ENCODE peak calls at places on chromosomes 11 and 22, in nine cellular contexts. Z is RWPE1; V is iris pigment epithelial cell; T is activated CD4-positive, alpha-beta T cell treated with anti-CD3 and anti-CD28 coated beads, Interleukin-2, amount 50 U/mL, for 24 hours; F is activated effector memory CD4-positive, alpha-beta T cell treated with Interleukin-2 at 50 U/mL for 16 hours; Q is mammary epithelial cell; Y is adipocyte; G is foreskin keratinocyte; M is NCI-H1930. P is an unnamed sample.

GRCh38 chr11:46686886-46687810 is 13.3 kb downstream of the ARHGAP1 start:
- DNase-seq in Z (peak; percentile 84), V (peak; percentile 84), T (no peak), F (no peak), Q (peak; percentile 97), Y (no peak), G (peak; percentile 98), M (no peak), P (peak; percentile 99)

GRCh38 chr11:9017773-9018172 is 14.0 kb upstream of the NRIP3 start:
- DNase-seq in Z (no peak), V (no peak), T (no peak), F (no peak), Q (no peak), Y (no peak), G (no peak), M (no peak), P (no peak)

GRCh38 chr11:117259417-117259816 is 26.9 kb downstream of the RNF214 start:
- DNase-seq in Z (no peak), V (peak; percentile 83), T (no peak), F (no peak), Q (peak; percentile 40), Y (no peak), G (peak; percentile 33), M (no peak), P (peak; percentile 9)

GRCh38 chr11:36417154-36417553 is 92.9 kb downstream of the TRAF6 start:
- DNase-seq in Z (no peak), V (no peak), T (no peak), F (no peak), Q (no peak), Y (no peak), G (no peak), M (no peak), P (no peak)

GRCh38 chr22:37623075-37624016 is 14.7 kb downstream of the GGA1 start:
- DNase-seq in Z (peak; percentile 54), V (no peak), T (peak; percentile 65), F (peak; percentile 63), Q (no peak), Y (peak; percentile 81), G (no peak), M (peak; percentile 37), P (peak; percentile 49)

GRCh38 chr22:19847345-19847632 is 7.4 kb downstream of the GNB1L start:
- DNase-seq in Z (no peak), V (no peak), T (no peak), F (no peak), Q (no peak), Y (no peak), G (no peak), M (no peak), P (no peak)

GRCh38 chr22:46796566-46797195 is 34.2 kb downstream of the TBC1D22A start:
- DNase-seq in Z (no peak), V (no peak), T (no peak), F (no peak), Q (no peak), Y (no peak), G (no peak), M (no peak), P (no peak)

GRCh38 chr11:17076517-17077239 is 789 bp downstream of the RPS13 start:
- DNase-seq in Z (no peak), V (peak; percentile 26), T (no peak), F (no peak), Q (no peak), Y (peak; percentile 23), G (peak; percentile 4), M (no peak), P (peak; percentile 24)

GRCh38 chr11:61516675-61517516 is 8.3 kb downstream of the LRRC10B start:
- DNase-seq in Z (peak; percentile 72), V (no peak), T (peak; percentile 39), F (peak; percentile 32), Q (no peak), Y (peak; percentile 72), G (no peak), M (peak; percentile 31), P (no peak)

GRCh38 chr22:24466831-24467249 is 28.3 kb upstream of the UPB1 start:
- DNase-seq in Z (no peak), V (peak; percentile 92), T (no peak), F (no peak), Q (no peak), Y (peak; percentile 69), G (no peak), M (no peak), P (no peak)

GRCh38 chr11:47503227-47503626 is 49.7 kb downstream of the CELF1 start:
- DNase-seq in Z (no peak), V (no peak), T (no peak), F (no peak), Q (no peak), Y (no peak), G (no peak), M (no peak), P (no peak)

GRCh38 chr11:113045146-113045545 is 83.9 kb downstream of the NCAM1 start:
- DNase-seq in Z (no peak), V (no peak), T (no peak), F (no peak), Q (no peak), Y (no peak), G (no peak), M (no peak), P (no peak)

GRCh38 chr11:17298302-17298701 is 21.8 kb downstream of the NUCB2 start:
- DNase-seq in Z (no peak), V (no peak), T (no peak), F (no peak), Q (no peak), Y (no peak), G (no peak), M (no peak), P (no peak)

GRCh38 chr22:40826984-40827741 is 8.0 kb upstream of the SLC25A17 start:
- DNase-seq in Z (no peak), V (no peak), T (no peak), F (no peak), Q (no peak), Y (no peak), G (no peak), M (no peak), P (no peak)

GRCh38 chr11:11521306-11522002 is 100.4 kb downstream of the GALNT18 start:
- DNase-seq in Z (no peak), V (no peak), T (no peak), F (no peak), Q (no peak), Y (no peak), G (no peak), M (no peak), P (no peak)

GRCh38 chr11:2752204-2752772 is 52.5 kb upstream of the KCNQ1OT1 start:
- DNase-seq in Z (peak; percentile 52), V (peak; percentile 40), T (no peak), F (no peak), Q (no peak), Y (peak; percentile 5), G (no peak), M (no peak), P (no peak)

GRCh38 chr11:101718406-101718805 is 134.6 kb upstream of the TRPC6 start:
- DNase-seq in Z (peak; percentile 13), V (peak; percentile 3), T (no peak), F (no peak), Q (peak; percentile 59), Y (peak; percentile 42), G (peak; percentile 89), M (no peak), P (peak; percentile 85)

GRCh38 chr11:93984205-93984586 is 37.0 kb upstream of the HEPHL1 start:
- DNase-seq in Z (no peak), V (no peak), T (no peak), F (no peak), Q (no peak), Y (peak; percentile 75), G (peak; percentile 23), M (no peak), P (peak; percentile 29)

GRCh38 chr22:37549704-37550059 is 10.6 kb upstream of the CDC42EP1 start:
- DNase-seq in Z (no peak), V (no peak), T (no peak), F (no peak), Q (no peak), Y (peak; percentile 89), G (no peak), M (no peak), P (no peak)

GRCh38 chr22:44351685-44352377 is 39.1 kb upstream of the SHISAL1 start:
- DNase-seq in Z (peak; percentile 76), V (peak; percentile 87), T (no peak), F (no peak), Q (peak; percentile 92), Y (peak; percentile 92), G (peak; percentile 88), M (no peak), P (peak; percentile 88)

GRCh38 chr11:67303132-67303988 is at the start of gene SSH3:
- DNase-seq in Z (peak; percentile 73), V (peak; percentile 57), T (no peak), F (peak; percentile 32), Q (peak; percentile 70), Y (peak; percentile 81), G (peak; percentile 50), M (peak; percentile 65), P (peak; percentile 66)

GRCh38 chr22:40128989-40129388 is 48.7 kb upstream of the TNRC6B start:
- DNase-seq in Z (no peak), V (no peak), T (no peak), F (no peak), Q (no peak), Y (no peak), G (no peak), M (no peak), P (no peak)

GRCh38 chr22:25120761-25121212 is 78.9 kb upstream of the CRYBB3 start:
- DNase-seq in Z (no peak), V (no peak), T (no peak), F (no peak), Q (no peak), Y (no peak), G (no peak), M (no peak), P (no peak)

GRCh38 chr22:47012589-47013365 is 250.3 kb downstream of the TBC1D22A start:
- DNase-seq in Z (no peak), V (no peak), T (no peak), F (no peak), Q (no peak), Y (no peak), G (no peak), M (no peak), P (peak; percentile 34)

GRCh38 chr11:2206291-2206690 is 34.7 kb upstream of the TH start:
- DNase-seq in Z (no peak), V (no peak), T (no peak), F (no peak), Q (no peak), Y (no peak), G (no peak), M (no peak), P (no peak)

GRCh38 chr11:124946735-124947141 is 7.3 kb upstream of the CCDC15 start:
- DNase-seq in Z (peak; percentile 56), V (no peak), T (no peak), F (no peak), Q (peak; percentile 86), Y (peak; percentile 44), G (peak; percentile 82), M (no peak), P (peak; percentile 66)

GRCh38 chr11:18731949-18732821 is 6.2 kb upstream of the IGSF22 start:
- DNase-seq in Z (peak; percentile 75), V (peak; percentile 34), T (peak; percentile 65), F (peak; percentile 44), Q (peak; percentile 24), Y (peak; percentile 73), G (peak; percentile 11), M (peak; percentile 39), P (peak; percentile 36)

GRCh38 chr11:34426766-34427170 is 12.0 kb upstream of the CAT start:
- DNase-seq in Z (no peak), V (no peak), T (no peak), F (no peak), Q (no peak), Y (peak; percentile 89), G (no peak), M (no peak), P (no peak)

GRCh38 chr11:75554258-75555022 is 7.6 kb upstream of the SERPINH1 start:
- DNase-seq in Z (no peak), V (peak; percentile 99), T (no peak), F (no peak), Q (no peak), Y (peak; percentile 99), G (peak; percentile 78), M (no peak), P (peak; percentile 40)

GRCh38 chr11:83612891-83613766 is 327.0 kb upstream of the CCDC90B start:
- DNase-seq in Z (no peak), V (no peak), T (no peak), F (no peak), Q (no peak), Y (no peak), G (no peak), M (peak; percentile 9), P (no peak)

GRCh38 chr11:111303476-111303875 is 5.1 kb downstream of the POU2AF3 start:
- DNase-seq in Z (no peak), V (no peak), T (no peak), F (no peak), Q (peak; percentile 8), Y (peak; percentile 31), G (peak; percentile 30), M (no peak), P (peak; percentile 21)

P was measured in epithelial cell of esophagus.